ENCODE peak calls at places on chromosomes 3 and 15, in ten cellular contexts. H is fibroblast of the aortic adventitia; S is stimulated activated naive B cell treated with anti-CD40 and anti-IgM and Interleukin-4, amounts not matched to agents 10 μg/mL and 1 μg/mL and 100 μg/mL, for 72 hours; D is dermis microvascular lymphatic vessel endothelial cell; A is left colon; U is stimulated activated CD4-positive, alpha-beta T cell treated with anti-CD3 and anti-CD28 coated beads, Interleukin-12 subunit alpha, Interleukin-12 subunit beta, amount 100 ng/mL, for 4 hours; Y is HCEC 1CT; C is lower lobe of right lung; N is H7; I is GM23338. K is an unnamed sample.

GRCh38 chr3:87158823-87159222 is 68.3 kb upstream of the CHMP2B start:
- DNase-seq in S (no peak), U (no peak), A (no peak), C (no peak), I (no peak), D (no peak), N (no peak), H (no peak), Y (no peak), K (no peak)

GRCh38 chr3:16600771-16601538 is 4.3 kb downstream of the DAZL start:
- DNase-seq in Y (peak), S (peak), I (peak), C (peak), A (peak), D (peak), U (peak), H (peak), N (peak), K (peak)

GRCh38 chr15:91921188-91921820 is 67.8 kb downstream of the SLCO3A1 start:
- DNase-seq in I (no peak), S (peak), D (peak), U (no peak), C (no peak), H (peak), Y (no peak), A (no peak), N (no peak), K (no peak)

GRCh38 chr3:129045675-129046036 is 14.9 kb upstream of the GP9 start:
- DNase-seq in S (no peak), U (peak), Y (no peak), I (peak), D (no peak), N (peak), H (no peak), A (no peak), C (no peak), K (no peak)

GRCh38 chr15:56176996-56177395 is 66.7 kb downstream of the RFX7 start:
- DNase-seq in D (no peak), N (no peak), C (no peak), A (no peak), H (no peak), Y (no peak), I (no peak), S (no peak), U (no peak), K (no peak)

GRCh38 chr3:29764603-29765254 is 483.9 kb downstream of the RBMS3 start:
- DNase-seq in D (peak), A (no peak), I (no peak), U (no peak), N (no peak), S (no peak), H (peak), C (no peak), Y (peak), K (peak)

GRCh38 chr3:120838441-120839091 is 69.4 kb upstream of the STXBP5L start:
- DNase-seq in I (no peak), D (no peak), U (no peak), A (no peak), H (no peak), Y (no peak), C (no peak), S (no peak), N (no peak), K (no peak)

GRCh38 chr15:51776952-51777574 is 25.7 kb downstream of the TMOD2 start:
- DNase-seq in H (peak), N (peak), C (no peak), A (peak), Y (peak), U (peak), D (peak), I (peak), S (peak), K (peak)

GRCh38 chr3:48949376-48949717 is 30.7 kb downstream of the ARIH2 start:
- DNase-seq in N (no peak), H (no peak), I (no peak), A (no peak), U (no peak), D (no peak), Y (no peak), C (no peak), S (no peak), K (no peak)

GRCh38 chr15:67097893-67098740 is 32.7 kb downstream of the SMAD3 start:
- DNase-seq in N (no peak), C (no peak), U (no peak), I (no peak), Y (peak), H (peak), D (no peak), A (no peak), S (no peak), K (peak)

GRCh38 chr3:17032407-17033034 is 147.8 kb downstream of the PLCL2 start:
- DNase-seq in Y (peak), N (no peak), A (no peak), U (no peak), C (no peak), S (no peak), I (peak), H (peak), D (peak), K (peak)

GRCh38 chr3:45337839-45338470 is 50.4 kb upstream of the LARS2 start:
- DNase-seq in C (no peak), D (no peak), H (no peak), N (peak), A (no peak), Y (no peak), S (no peak), I (peak), U (no peak), K (no peak)

GRCh38 chr15:67240235-67241131 is 14.0 kb downstream of the AAGAB start:
- DNase-seq in S (no peak), N (peak), U (no peak), D (no peak), C (no peak), H (no peak), A (no peak), I (peak), Y (no peak), K (no peak)

GRCh38 chr3:188528390-188528789 is 374.4 kb downstream of the LPP start:
- DNase-seq in Y (no peak), S (no peak), I (no peak), A (no peak), N (no peak), C (no peak), D (no peak), U (no peak), H (no peak), K (no peak)

GRCh38 chr3:13277130-13277783 is 142.9 kb downstream of the NUP210 start:
- DNase-seq in H (no peak), D (no peak), Y (no peak), S (no peak), N (no peak), A (no peak), U (no peak), C (peak), I (no peak), K (no peak)

GRCh38 chr3:242986-243706 is 46.6 kb downstream of the CHL1 start:
- DNase-seq in D (no peak), N (no peak), I (no peak), S (no peak), A (no peak), C (no peak), H (peak), U (no peak), Y (peak), K (peak)

GRCh38 chr15:48693474-48693873 is 48.0 kb upstream of the FBN1 start:
- DNase-seq in Y (peak), N (no peak), S (no peak), D (no peak), I (no peak), A (no peak), C (no peak), U (no peak), H (peak), K (no peak)

GRCh38 chr3:31197941-31198340 is 303.5 kb upstream of the GADL1 start:
- DNase-seq in A (peak), S (no peak), H (peak), N (no peak), U (no peak), Y (peak), D (no peak), I (no peak), C (no peak), K (no peak)

GRCh38 chr3:11059090-11059798 is 66.7 kb downstream of the SLC6A1 start:
- DNase-seq in A (no peak), U (peak), D (peak), Y (peak), C (no peak), S (peak), I (peak), N (peak), H (peak), K (peak)

GRCh38 chr15:52095597-52096262 is 16.8 kb downstream of the BCL2L10 start:
- DNase-seq in C (no peak), Y (peak), D (peak), S (no peak), H (peak), A (no peak), N (no peak), I (no peak), U (no peak), K (peak)

GRCh38 chr3:95123104-95123503 is 1060.2 kb downstream of the NSUN3 start:
- DNase-seq in H (no peak), C (no peak), I (no peak), A (no peak), Y (no peak), S (no peak), U (no peak), N (no peak), D (no peak), K (no peak)

GRCh38 chr15:70559223-70559823 is 204.0 kb downstream of the UACA start:
- DNase-seq in U (peak), A (peak), S (no peak), N (no peak), Y (peak), C (no peak), H (peak), I (no peak), D (peak), K (no peak)

GRCh38 chr3:52498134-52499054 is 3.3 kb downstream of the STAB1 start:
- DNase-seq in I (no peak), D (no peak), N (no peak), S (peak), H (peak), C (peak), Y (peak), U (no peak), A (peak), K (no peak)

GRCh38 chr3:81581966-81582599 is 179.4 kb downstream of the GBE1 start:
- DNase-seq in A (no peak), N (peak), I (peak), C (no peak), S (no peak), D (peak), U (no peak), H (peak), Y (peak), K (peak)

GRCh38 chr3:55692958-55693558 is 206.0 kb upstream of the WNT5A start:
- DNase-seq in N (no peak), S (no peak), U (no peak), A (no peak), H (peak), Y (no peak), I (no peak), C (no peak), D (no peak), K (peak)

GRCh38 chr3:5192568-5193319 is 5.2 kb downstream of the EDEM1 start:
- DNase-seq in C (no peak), I (no peak), U (no peak), Y (no peak), S (no peak), N (no peak), H (no peak), D (no peak), A (no peak), K (no peak)

GRCh38 chr3:46829699-46830208 is 33.5 kb downstream of the MYL3 start:
- DNase-seq in D (no peak), C (no peak), A (no peak), S (no peak), Y (no peak), U (peak), N (no peak), H (no peak), I (no peak), K (no peak)

GRCh38 chr15:50055333-50056278 is 63.4 kb downstream of the ATP8B4 start:
- DNase-seq in A (no peak), C (no peak), U (no peak), N (no peak), D (no peak), Y (peak), I (no peak), H (peak), S (no peak), K (peak)